ENCODE peak calls at places on chromosomes 16 and 17, in eight cellular contexts. J, Q, L, M, F, V, U and A are unnamed samples.

GRCh38 chr17:57442401-57442823 is 186.1 kb downstream of the MSI2 start:
- DNase-seq in J (no peak), Q (no peak), L (peak; percentile 50), M (no peak), F (no peak), V (no peak), U (no peak), A (no peak)

GRCh38 chr16:83100679-83101078 is 473.9 kb downstream of the CDH13 start:
- DNase-seq in J (no peak), Q (no peak), L (no peak), M (no peak), F (no peak), V (no peak), U (peak; percentile 34), A (no peak)

GRCh38 chr16:1794908-1795666 is 1.6 kb upstream of the IGFALS start:
- DNase-seq in J (no peak), Q (no peak), L (peak; percentile 56), M (no peak), F (no peak), V (no peak), U (no peak), A (no peak)

GRCh38 chr17:47324224-47325020 is 667 bp downstream of the EFCAB13 start:
- DNase-seq in J (peak; percentile 15), Q (peak; percentile 24), L (no peak), M (peak; percentile 63), F (peak; percentile 40), V (peak; percentile 17), U (peak; percentile 67), A (peak; percentile 34)

GRCh38 chr17:3983945-3984484 is 19.8 kb upstream of the ATP2A3 start:
- DNase-seq in J (no peak), Q (no peak), L (peak; percentile 62), M (no peak), F (no peak), V (no peak), U (peak; percentile 50), A (peak; percentile 50)

GRCh38 chr16:81655474-81656162 is 123.5 kb upstream of the PLCG2 start:
- DNase-seq in J (no peak), Q (no peak), L (no peak), M (no peak), F (no peak), V (no peak), U (no peak), A (no peak)

GRCh38 chr16:86566966-86567700 is 504 bp downstream of the FOXC2 start:
- DNase-seq in J (no peak), Q (peak; percentile 73), L (peak; percentile 89), M (no peak), F (no peak), V (no peak), U (peak; percentile 66), A (peak; percentile 72)

GRCh38 chr17:82288602-82288927 is 15.1 kb upstream of the CSNK1D start:
- DNase-seq in J (no peak), Q (no peak), L (no peak), M (no peak), F (no peak), V (no peak), U (no peak), A (no peak)

GRCh38 chr17:7435676-7436555 is 681 bp downstream of the TMEM102 start:
- DNase-seq in J (no peak), Q (peak; percentile 55), L (peak; percentile 90), M (peak; percentile 15), F (peak; percentile 44), V (peak; percentile 34), U (peak; percentile 49), A (no peak)

GRCh38 chr16:11405331-11406176 is 60.3 kb downstream of the RMI2 start:
- DNase-seq in J (no peak), Q (peak; percentile 52), L (peak; percentile 89), M (no peak), F (no peak), V (peak; percentile 55), U (peak; percentile 36), A (peak; percentile 60)

GRCh38 chr16:572865-573650 is 3.3 kb downstream of the PIGQ start:
- DNase-seq in J (no peak), Q (no peak), L (no peak), M (no peak), F (no peak), V (no peak), U (no peak), A (no peak)

GRCh38 chr16:55480228-55480655 is 1.2 kb downstream of the MMP2 start:
- DNase-seq in J (no peak), Q (peak; percentile 68), L (peak; percentile 82), M (no peak), F (no peak), V (no peak), U (peak; percentile 91), A (peak; percentile 79)

GRCh38 chr17:31296156-31296555 is 883 bp downstream of the OMG start:
- DNase-seq in J (no peak), Q (no peak), L (no peak), M (no peak), F (no peak), V (no peak), U (no peak), A (no peak)

GRCh38 chr17:38425744-38426143 is 2.5 kb upstream of the ARHGAP23 start:
- DNase-seq in J (no peak), Q (no peak), L (peak; percentile 64), M (no peak), F (no peak), V (no peak), U (peak; percentile 57), A (no peak)